ENCODE peak calls at places on chromosomes 11 and 22, in four cellular contexts. H is HEK293T; A is activated CD4-positive, alpha-beta T cell treated with anti-CD3 and anti-CD28 coated beads, Interleukin-2, amount 50 U/mL, for 48 hours; N is RWPE2. Z is an unnamed sample.

GRCh38 chr22:37032535-37033460 is 13.3 kb downstream of the MPST start:
- DNase-seq in N (peak), H (no peak), A (no peak), Z (no peak)

GRCh38 chr22:36658900-36659299 is 44.7 kb downstream of the CACNG2 start:
- DNase-seq in A (no peak), H (no peak), N (no peak), Z (no peak)

GRCh38 chr22:50260801-50261614 is 475 bp downstream of the MAPK12 start:
- DNase-seq in A (peak), N (no peak), H (peak), Z (no peak)

GRCh38 chr22:50435701-50436115 is 39.1 kb downstream of the SBF1 start:
- DNase-seq in H (no peak), N (peak), A (no peak), Z (no peak)

GRCh38 chr11:120184371-120184945 is 26.4 kb upstream of the OAF start:
- DNase-seq in A (no peak), N (no peak), H (no peak), Z (peak)

GRCh38 chr22:31496735-31497146 is 405 bp downstream of the SFI1 start:
- DNase-seq in A (peak), N (no peak), H (peak), Z (peak)

GRCh38 chr11:70487763-70488162 is 89.4 kb downstream of the CTTN start:
- DNase-seq in H (no peak), N (no peak), A (no peak), Z (no peak)

GRCh38 chr11:132784441-132784840 is 747.9 kb downstream of the OPCML start:
- DNase-seq in H (no peak), A (no peak), N (no peak), Z (no peak)

GRCh38 chr11:114719562-114719961 is 41.2 kb downstream of the NXPE2 start:
- DNase-seq in N (no peak), A (no peak), H (no peak), Z (no peak)

GRCh38 chr22:42662114-42663021 is 13.2 kb upstream of the CYB5R3 start:
- DNase-seq in N (no peak), H (peak), A (peak), Z (peak)

GRCh38 chr11:11973361-11973800 is 35.0 kb downstream of the DKK3 start:
- DNase-seq in A (no peak), N (no peak), H (no peak), Z (no peak)

GRCh38 chr11:31303644-31304043 is 65.9 kb downstream of the DCDC1 start:
- DNase-seq in H (no peak), N (no peak), A (no peak), Z (no peak)

GRCh38 chr11:8719260-8720190 is 36.9 kb downstream of the RPL27A start:
- DNase-seq in N (no peak), H (no peak), A (no peak), Z (no peak)

GRCh38 chr11:34564807-34565241 is 51.2 kb upstream of the ELF5 start:
- DNase-seq in A (no peak), H (no peak), N (no peak), Z (no peak)

GRCh38 chr22:23591846-23592245 is 11.8 kb upstream of the IGLL1 start:
- DNase-seq in A (no peak), N (no peak), H (no peak), Z (no peak)

GRCh38 chr11:33802414-33802950 is 28.2 kb upstream of the FBXO3 start:
- DNase-seq in H (peak), N (no peak), A (peak), Z (no peak)

GRCh38 chr11:33721291-33721840 is 14.9 kb downstream of the CD59 start:
- DNase-seq in N (no peak), H (no peak), A (no peak), Z (no peak)

GRCh38 chr11:42707541-42707940 is 604.3 kb upstream of the API5 start:
- DNase-seq in H (no peak), A (no peak), N (no peak), Z (no peak)

GRCh38 chr22:31532060-31532459 is 35.7 kb downstream of the SFI1 start:
- DNase-seq in N (no peak), A (no peak), H (no peak), Z (no peak)

GRCh38 chr11:113384551-113384950 is 3.0 kb upstream of the ANKK1 start:
- DNase-seq in H (no peak), N (peak), A (no peak), Z (no peak)

GRCh38 chr22:24942301-24942700 is 4.2 kb downstream of the LHFPL7 start:
- DNase-seq in N (no peak), H (no peak), A (no peak), Z (no peak)

GRCh38 chr11:12280838-12281565 is 96.4 kb upstream of the PARVA start:
- DNase-seq in N (no peak), A (peak), H (no peak), Z (peak)

GRCh38 chr11:69567951-69568808 is 72.8 kb upstream of the CCND1 start:
- DNase-seq in N (no peak), H (no peak), A (no peak), Z (peak)

GRCh38 chr22:17777005-17777716 is 2.9 kb upstream of the BID start:
- DNase-seq in A (peak), H (no peak), N (no peak), Z (no peak)

GRCh38 chr11:43986327-43986726 is 43.9 kb downstream of the C11orf96 start:
- DNase-seq in H (no peak), A (no peak), N (no peak), Z (no peak)

GRCh38 chr11:129117595-129118350 is 74.4 kb downstream of the ARHGAP32 start:
- DNase-seq in N (no peak), A (peak), H (peak), Z (no peak)

GRCh38 chr11:68053117-68053516 is 14.3 kb downstream of the TCIRG1 start:
- DNase-seq in N (no peak), H (no peak), A (no peak), Z (peak)

GRCh38 chr11:107018902-107019493 is 722 bp upstream of the GUCY1A2 start:
- DNase-seq in H (peak), A (peak), N (peak), Z (peak)

GRCh38 chr11:122115520-122116343 is at the start of gene BLID:
- DNase-seq in A (no peak), N (no peak), H (peak), Z (no peak)

GRCh38 chr11:110433393-110434333 is 3.9 kb downstream of the FDX1 start:
- DNase-seq in A (no peak), H (no peak), N (no peak), Z (no peak)

GRCh38 chr11:8826901-8827560 is 84.0 kb upstream of the AKIP1 start:
- DNase-seq in A (no peak), H (no peak), N (no peak), Z (no peak)

GRCh38 chr11:6596237-6596877 is 7.1 kb downstream of the RRP8 start:
- DNase-seq in H (no peak), A (no peak), N (no peak), Z (no peak)

GRCh38 chr11:133969072-133969471 is 12.3 kb upstream of the IGSF9B start:
- DNase-seq in A (no peak), N (no peak), H (no peak), Z (no peak)

GRCh38 chr11:10561043-10561818 is 7.2 kb downstream of the LYVE1 start:
- DNase-seq in H (no peak), N (no peak), A (no peak), Z (no peak)

GRCh38 chr11:64566042-64566914 is 24.7 kb upstream of the SLC22A12 start:
- DNase-seq in N (peak), A (peak), H (peak), Z (peak)

GRCh38 chr22:20912494-20912893 is 4.7 kb upstream of the CRKL start:
- DNase-seq in A (no peak), N (no peak), H (no peak), Z (no peak)

Z was measured in suprapubic skin.